ENCODE peak calls at places on chromosomes 4 and X, in five cellular contexts. N, X, U, W and Y are unnamed samples.

GRCh38 chr4:100898844-100899243 is 381.0 kb upstream of the EMCN start:
- DNase-seq in N (no peak), X (no peak), U (no peak), W (no peak), Y (no peak)

GRCh38 chrX:9566150-9566621 is 101.3 kb downstream of the TBL1X start:
- DNase-seq in N (peak; percentile 86), X (no peak), U (peak; percentile 83), W (peak; percentile 32), Y (peak; percentile 56)

GRCh38 chr4:7034262-7035081 is 8.7 kb upstream of the TADA2B start:
- DNase-seq in N (peak; percentile 56), X (no peak), U (peak; percentile 25), W (no peak), Y (no peak)

GRCh38 chrX:40570346-40571093 is 10.2 kb upstream of the ATP6AP2 start:
- DNase-seq in N (no peak), X (no peak), U (no peak), W (no peak), Y (no peak)

GRCh38 chrX:151985955-151986354 is 11.5 kb upstream of the GABRE start:
- DNase-seq in N (no peak), X (no peak), U (peak; percentile 63), W (no peak), Y (no peak)

GRCh38 chr4:6720202-6720699 is 4.3 kb downstream of the BLOC1S4 start:
- DNase-seq in N (peak; percentile 97), X (peak; percentile 79), U (peak; percentile 93), W (peak; percentile 43), Y (no peak)

GRCh38 chrX:149831473-149831872 is 49.5 kb upstream of the MAGEA8 start:
- DNase-seq in N (no peak), X (no peak), U (no peak), W (no peak), Y (no peak)

GRCh38 chr4:76458829-76459228 is 23.8 kb downstream of the SHROOM3 start:
- DNase-seq in N (no peak), X (no peak), U (no peak), W (no peak), Y (no peak)

GRCh38 chrX:45352588-45352987 is 151.9 kb upstream of the DIPK2B start:
- DNase-seq in N (no peak), X (no peak), U (peak; percentile 19), W (no peak), Y (no peak)

GRCh38 chr4:38077791-38078489 is 117.7 kb downstream of the PTTG2 start:
- DNase-seq in N (no peak), X (no peak), U (no peak), W (no peak), Y (no peak)

GRCh38 chr4:105644270-105644669 is 64.2 kb downstream of the INTS12 start:
- DNase-seq in N (no peak), X (no peak), U (no peak), W (no peak), Y (no peak)

GRCh38 chr4:158461336-158461735 is 60.3 kb upstream of the RXFP1 start:
- DNase-seq in N (no peak), X (no peak), U (no peak), W (no peak), Y (no peak)

GRCh38 chr4:109973529-109973905 is 60.8 kb downstream of the EGF start:
- DNase-seq in N (no peak), X (no peak), U (no peak), W (no peak), Y (no peak)

GRCh38 chr4:888029-888428 is 44.1 kb downstream of the GAK start:
- DNase-seq in N (no peak), X (no peak), U (no peak), W (no peak), Y (no peak)

GRCh38 chr4:30605616-30606015 is 114.6 kb upstream of the PCDH7 start:
- DNase-seq in N (no peak), X (no peak), U (no peak), W (no peak), Y (peak; percentile 51)

GRCh38 chrX:538311-538710 is 92.3 kb upstream of the SHOX start:
- DNase-seq in N (no peak), X (no peak), U (no peak), W (peak; percentile 29), Y (no peak)

GRCh38 chr4:54165438-54165837 is 63.7 kb upstream of the PDGFRA start:
- DNase-seq in N (no peak), X (no peak), U (peak; percentile 87), W (peak; percentile 36), Y (peak; percentile 88)

GRCh38 chrX:4320436-4320947 is 607.0 kb upstream of the PRKX start:
- DNase-seq in N (no peak), X (no peak), U (no peak), W (no peak), Y (no peak)

GRCh38 chr4:8295471-8295870 is 25.9 kb downstream of the HTRA3 start:
- DNase-seq in N (peak; percentile 56), X (no peak), U (no peak), W (no peak), Y (no peak)

GRCh38 chr4:60729194-60729593 is 470.9 kb upstream of the ADGRL3 start:
- DNase-seq in N (no peak), X (no peak), U (no peak), W (no peak), Y (no peak)

GRCh38 chr4:12138478-12138877 is 709.8 kb upstream of the HS3ST1 start:
- DNase-seq in N (no peak), X (no peak), U (no peak), W (no peak), Y (no peak)

GRCh38 chr4:23733911-23734458 is 155.9 kb downstream of the PPARGC1A start:
- DNase-seq in N (no peak), X (no peak), U (no peak), W (no peak), Y (no peak)

GRCh38 chr4:38106886-38107514 is 146.8 kb downstream of the PTTG2 start:
- DNase-seq in N (no peak), X (no peak), U (no peak), W (no peak), Y (no peak)

GRCh38 chrX:153459976-153460375 is 10.4 kb downstream of the HAUS7 start:
- DNase-seq in N (no peak), X (no peak), U (peak; percentile 60), W (no peak), Y (no peak)

GRCh38 chr4:32003548-32003947 is 1283.4 kb downstream of the PCDH7 start:
- DNase-seq in N (no peak), X (no peak), U (no peak), W (no peak), Y (no peak)

DNA sequence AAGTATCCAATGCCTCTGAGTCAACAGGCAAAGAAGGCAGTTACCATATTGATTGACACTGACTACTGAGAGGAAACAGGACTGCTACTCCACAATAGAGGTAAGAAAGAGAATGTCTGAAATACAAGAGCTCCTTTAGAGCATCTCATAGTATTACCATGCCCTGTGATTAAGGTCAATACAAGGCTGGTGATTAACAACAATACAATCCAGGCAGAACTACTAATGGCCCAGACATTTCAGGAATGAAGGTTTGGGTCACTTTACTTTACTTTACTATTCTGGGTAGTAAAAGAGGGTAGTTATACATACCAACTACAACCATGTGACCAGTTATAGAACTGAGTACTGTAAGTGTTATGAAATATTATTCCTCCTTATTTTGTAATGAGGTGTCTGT is 44.5 kb downstream of the BRWD3 start:
- DNase-seq in N (no peak), X (no peak), U (peak; percentile 46), W (no peak), Y (peak; percentile 23)
- H3K4me3 ChIP-seq in N (no peak overlapping the region), X (no peak overlapping the region), U (no peak overlapping the region), W (no peak overlapping the region), Y (no peak overlapping the region)

DNA sequence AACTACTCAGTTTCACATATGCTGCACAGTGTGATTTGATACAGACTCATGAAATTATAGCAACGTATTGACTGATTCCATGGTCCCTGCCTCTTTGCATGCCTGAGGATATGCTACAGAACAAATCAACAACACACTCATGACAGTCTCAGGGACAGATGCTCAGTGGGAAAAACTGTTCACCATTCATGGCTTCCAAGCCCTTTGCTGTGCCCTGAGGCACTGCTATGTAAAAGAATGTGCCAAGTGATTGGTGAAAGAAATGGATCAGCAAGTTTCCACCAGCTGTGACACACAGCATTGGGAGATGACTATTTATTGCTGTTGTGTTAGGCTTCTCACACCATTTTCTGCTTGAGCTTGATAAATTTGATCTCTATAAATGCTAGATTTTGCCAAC is 825.6 kb upstream of the INTU start:
- DNase-seq in N (no peak), X (no peak), U (peak; percentile 50), W (no peak), Y (no peak)
- H3K4me3 ChIP-seq in N (no peak overlapping the region), X (no peak overlapping the region), U (no peak overlapping the region), W (no peak overlapping the region), Y (no peak overlapping the region)

DNA sequence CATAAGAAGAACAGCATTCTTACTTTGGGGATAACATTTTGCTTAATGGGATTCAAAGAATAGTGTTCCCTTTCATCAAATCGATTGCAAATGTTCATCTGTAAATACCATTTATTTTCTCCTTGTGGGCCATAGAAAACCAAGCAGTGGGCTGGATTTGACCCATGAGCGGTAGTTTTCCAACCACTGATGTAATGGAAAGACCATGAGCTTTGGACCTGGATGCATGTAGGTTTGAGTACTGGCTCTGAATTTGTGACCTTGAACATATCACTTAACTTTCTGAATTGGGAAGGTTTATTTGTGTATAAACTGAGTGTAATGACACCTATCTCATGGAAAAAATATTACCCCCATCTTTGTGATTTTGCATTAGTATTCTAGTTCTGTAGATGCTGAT is 54.3 kb downstream of the REPS2 start:
- DNase-seq in N (no peak), X (no peak), U (no peak), W (no peak), Y (no peak)
- H3K4me3 ChIP-seq in N (no peak overlapping the region), X (no peak overlapping the region), U (no peak overlapping the region), W (no peak overlapping the region), Y (no peak overlapping the region)

GRCh38 chr4:174136013-174136412 is 147.5 kb downstream of the FBXO8 start:
- DNase-seq in N (no peak), X (no peak), U (peak; percentile 68), W (no peak), Y (no peak)
- H3K4me3 ChIP-seq in N (peak overlapping the region; percentile 2), X (no peak overlapping the region), U (peak overlapping the region; percentile 77), W (no peak overlapping the region), Y (peak overlapping the region; percentile 36)

GRCh38 chrX:88584283-88584682 is 162.7 kb upstream of the CPXCR1 start:
- DNase-seq in N (no peak), X (no peak), U (no peak), W (no peak), Y (no peak)

GRCh38 chrX:88586317-88586716 is 160.7 kb upstream of the CPXCR1 start:
- DNase-seq in N (no peak), X (no peak), U (no peak), W (no peak), Y (no peak)
- H3K4me3 ChIP-seq in N (no peak overlapping the region), X (no peak overlapping the region), U (no peak overlapping the region), W (no peak overlapping the region), Y (no peak overlapping the region)

GRCh38 chrX:112643721-112644120 is 36.0 kb downstream of the LHFPL1 start:
- DNase-seq in N (no peak), X (no peak), U (no peak), W (no peak), Y (no peak)
- H3K4me3 ChIP-seq in N (no peak overlapping the region), X (no peak overlapping the region), U (no peak overlapping the region), W (no peak overlapping the region), Y (no peak overlapping the region)